ENCODE peak calls at places on chromosomes 1 and 21, in ten cellular contexts. H is anterior cingulate cortex, U is T-cell, M is HEK293T, I is dermis blood vessel endothelial cell, V is fibroblast of lung, B is prostate gland, J is fibroblast of the conjunctiva, O is GM12865, K is nucleus accumbens. E is an unnamed sample.

GRCh38 chr1:11354893-11355593 is 82.0 kb downstream of the UBIAD1 start:
- DNase-seq in V (no peak), I (no peak), K (no peak), H (peak; percentile 53), U (no peak), O (no peak), M (no peak), B (no peak), J (no peak), E (no peak)

GRCh38 chr21:16125274-16125673 is 395.5 kb downstream of the USP25 start:
- DNase-seq in K (no peak), U (no peak), V (no peak), I (no peak), B (no peak), M (no peak), J (peak; percentile 79), O (no peak), H (no peak), E (peak; percentile 74)

GRCh38 chr1:110554871-110555801 is 36.2 kb upstream of the KCNA10 start:
- DNase-seq in U (peak; percentile 52), M (peak; percentile 56), K (peak; percentile 73), H (peak; percentile 41), O (peak; percentile 43), I (peak; percentile 50), B (peak; percentile 7), V (peak; percentile 13), J (no peak), E (peak; percentile 6)

GRCh38 chr21:26782349-26782748 is 62.9 kb downstream of the ADAMTS1 start:
- DNase-seq in O (no peak), U (no peak), H (no peak), B (no peak), M (no peak), I (no peak), K (no peak), V (no peak), J (no peak), E (no peak)

GRCh38 chr1:155884028-155884950 is 24.9 kb downstream of the SYT11 start:
- DNase-seq in H (no peak), K (no peak), J (no peak), I (no peak), B (peak; percentile 62), M (no peak), V (peak; percentile 41), O (no peak), U (no peak), E (no peak)

GRCh38 chr1:44672254-44672955 is 1.9 kb downstream of the TMEM53 start:
- DNase-seq in V (peak; percentile 91), J (no peak), M (no peak), O (peak; percentile 78), I (peak; percentile 91), K (peak; percentile 30), U (no peak), B (no peak), H (no peak), E (no peak)

GRCh38 chr1:89545264-89546038 is 20.8 kb downstream of the LRRC8B start:
- DNase-seq in H (no peak), V (peak; percentile 87), M (no peak), J (no peak), I (peak; percentile 96), K (no peak), U (no peak), B (no peak), O (no peak), E (peak; percentile 10)

GRCh38 chr1:165828103-165828558 is 717 bp downstream of the UCK2 start:
- DNase-seq in I (peak; percentile 54), H (peak; percentile 49), M (peak; percentile 65), U (peak; percentile 27), K (peak; percentile 68), J (no peak), V (peak; percentile 32), B (peak; percentile 37), O (peak; percentile 76), E (peak; percentile 34)

GRCh38 chr1:202586018-202586821 is 124.0 kb downstream of the SYT2 start:
- DNase-seq in V (peak; percentile 61), O (peak; percentile 63), K (peak; percentile 18), B (no peak), J (no peak), U (no peak), I (peak; percentile 67), M (no peak), H (no peak), E (no peak)